ENCODE peak calls at places on chromosomes 1 and 21, in six cellular contexts. C is spleen, Q is K562, V is suprapubic skin, U is GM12892, E is breast epithelium. B is an unnamed sample.

GRCh38 chr1:205451202-205451601 is 4.6 kb downstream of the BLACAT1 start:
- DNase-seq in C (no peak), Q (no peak), V (no peak), U (no peak), E (no peak), B (no peak)

GRCh38 chr1:156074661-156075060 is 7.6 kb downstream of the MEX3A start:
- DNase-seq in C (no peak), Q (no peak), V (no peak), U (no peak), E (no peak), B (no peak)

GRCh38 chr1:46301406-46302090 is 1.9 kb downstream of the LRRC41 start:
- DNase-seq in C (no peak), Q (peak), V (peak), U (no peak), E (no peak), B (peak)

GRCh38 chr1:209797978-209798639 is 7.8 kb downstream of the IRF6 start:
- DNase-seq in C (no peak), Q (no peak), V (no peak), U (no peak), E (no peak), B (no peak)

GRCh38 chr21:33031562-33031961 is 5.8 kb downstream of the OLIG2 start:
- DNase-seq in C (no peak), Q (no peak), V (no peak), U (no peak), E (no peak), B (no peak)

GRCh38 chr1:39984951-39985350 is 30.0 kb downstream of the MFSD2A start:
- DNase-seq in C (no peak), Q (no peak), V (no peak), U (no peak), E (no peak), B (no peak)

GRCh38 chr1:239997515-239998311 is 94.0 kb upstream of the FMN2 start:
- DNase-seq in C (no peak), Q (no peak), V (no peak), U (no peak), E (no peak), B (no peak)

GRCh38 chr1:165218666-165219065 is 137.8 kb downstream of the LMX1A start:
- DNase-seq in C (no peak), Q (no peak), V (no peak), U (no peak), E (no peak), B (no peak)

GRCh38 chr1:223001653-223002634 is 141.1 kb downstream of the TLR5 start:
- DNase-seq in C (no peak), Q (no peak), V (no peak), U (no peak), E (no peak), B (no peak)

GRCh38 chr1:83857108-83857507 is 141.8 kb downstream of the TTLL7 start:
- DNase-seq in C (no peak), Q (no peak), V (no peak), U (no peak), E (no peak), B (no peak)

GRCh38 chr1:170494369-170494768 is 37.6 kb upstream of the GORAB start:
- DNase-seq in C (no peak), Q (no peak), V (no peak), U (no peak), E (no peak), B (no peak)

GRCh38 chr1:8437286-8437685 is 119.4 kb downstream of the SLC45A1 start:
- DNase-seq in C (no peak), Q (no peak), V (no peak), U (no peak), E (no peak), B (no peak)

GRCh38 chr1:231340328-231341013 is 2.4 kb downstream of the SPRTN start:
- DNase-seq in C (no peak), Q (no peak), V (no peak), U (no peak), E (no peak), B (no peak)

GRCh38 chr1:171801395-171801990 is 20.0 kb downstream of the METTL13 start:
- DNase-seq in C (no peak), Q (peak), V (no peak), U (no peak), E (no peak), B (no peak)

GRCh38 chr1:25572708-25573590 is 29.5 kb downstream of the LDLRAP1 start:
- DNase-seq in C (no peak), Q (peak), V (no peak), U (peak), E (peak), B (peak)

GRCh38 chr1:25572107-25572506 is 28.7 kb downstream of the LDLRAP1 start:
- DNase-seq in C (no peak), Q (no peak), V (no peak), U (no peak), E (no peak), B (no peak)

GRCh38 chr1:25575191-25575590 is 31.8 kb downstream of the LDLRAP1 start:
- DNase-seq in C (no peak), Q (no peak), V (no peak), U (no peak), E (no peak), B (no peak)

GRCh38 chr1:25573961-25574360 is 30.6 kb downstream of the LDLRAP1 start:
- DNase-seq in C (no peak), Q (no peak), V (no peak), U (no peak), E (no peak), B (no peak)

DNA sequence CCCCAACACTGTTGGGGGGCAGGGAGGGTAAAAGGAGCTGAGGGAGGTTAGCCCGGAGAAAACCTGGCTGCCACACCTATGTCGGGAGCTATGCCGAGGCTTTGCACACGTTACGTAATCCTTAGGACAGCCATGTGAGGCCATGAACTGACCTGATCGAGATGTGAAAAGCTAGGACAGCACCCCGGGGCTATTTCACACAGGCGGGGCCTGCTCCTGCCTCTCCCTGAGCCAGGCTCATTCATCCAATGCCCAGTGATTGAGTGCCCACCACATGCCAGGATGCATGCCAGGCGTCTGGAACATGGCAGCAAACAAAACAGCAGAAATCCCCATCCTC is 30.2 kb downstream of the LDLRAP1 start:
- DNase-seq in C (no peak), Q (no peak), V (no peak), U (no peak), E (peak), B (no peak)
- TF ChIP-seq POLR2AphosphoS5 in C (peak), Q (no peak), V (no peak), U (no peak), E (no peak), B (no peak)

DNA sequence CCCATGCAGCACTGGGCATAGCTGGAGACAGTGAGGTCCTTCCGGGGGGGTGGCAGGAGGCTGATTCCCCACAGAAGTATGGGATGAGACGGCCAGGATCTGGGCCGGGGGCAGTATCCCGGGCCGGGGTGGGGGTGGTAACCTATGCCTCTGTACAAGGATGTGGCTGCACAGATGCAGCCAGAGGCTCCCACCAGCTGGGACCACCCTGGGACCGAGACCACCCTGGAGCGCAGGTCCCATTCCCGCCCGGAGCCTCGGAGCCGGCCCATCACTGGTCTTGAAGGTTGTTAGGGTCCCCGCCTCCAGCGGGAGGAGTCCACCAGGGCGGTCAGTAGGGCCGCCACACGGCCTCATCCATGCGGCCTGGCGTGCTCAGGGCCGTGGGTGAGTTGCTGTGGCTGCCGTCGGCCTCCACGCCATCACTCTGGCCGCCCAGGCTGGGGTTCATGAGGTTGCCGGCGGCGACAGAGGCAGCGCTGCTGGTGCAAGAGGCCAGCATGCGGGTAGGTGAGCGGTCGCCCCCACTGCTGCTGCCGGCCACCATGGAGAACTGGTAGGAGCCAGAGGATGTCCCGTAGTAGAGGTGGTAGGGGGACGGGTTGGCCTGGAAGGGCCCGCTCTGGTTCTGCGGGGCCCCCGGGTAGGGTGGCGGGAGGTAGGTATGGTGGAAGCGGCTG is 28.1 kb downstream of the RUNX3 start:
- DNase-seq in C (no peak), Q (no peak), V (peak), U (peak), E (peak), B (peak)
- TF ChIP-seq POLR2A in C (no peak), Q (no peak), V (no peak), U (no peak), E (no peak), B (no peak)

GRCh38 chr1:200906491-200906890 is 11.8 kb downstream of the INAVA start:
- DNase-seq in C (peak), Q (no peak), V (no peak), U (no peak), E (no peak), B (no peak)

GRCh38 chr1:200909071-200909470 is 14.4 kb downstream of the INAVA start:
- DNase-seq in C (peak), Q (no peak), V (no peak), U (no peak), E (no peak), B (no peak)

GRCh38 chr1:200909757-200910239 is 15.1 kb downstream of the INAVA start:
- DNase-seq in C (no peak), Q (no peak), V (no peak), U (no peak), E (no peak), B (no peak)

GRCh38 chr1:200907611-200908097 is 13.0 kb downstream of the INAVA start:
- DNase-seq in C (peak), Q (no peak), V (no peak), U (no peak), E (no peak), B (no peak)

DNA sequence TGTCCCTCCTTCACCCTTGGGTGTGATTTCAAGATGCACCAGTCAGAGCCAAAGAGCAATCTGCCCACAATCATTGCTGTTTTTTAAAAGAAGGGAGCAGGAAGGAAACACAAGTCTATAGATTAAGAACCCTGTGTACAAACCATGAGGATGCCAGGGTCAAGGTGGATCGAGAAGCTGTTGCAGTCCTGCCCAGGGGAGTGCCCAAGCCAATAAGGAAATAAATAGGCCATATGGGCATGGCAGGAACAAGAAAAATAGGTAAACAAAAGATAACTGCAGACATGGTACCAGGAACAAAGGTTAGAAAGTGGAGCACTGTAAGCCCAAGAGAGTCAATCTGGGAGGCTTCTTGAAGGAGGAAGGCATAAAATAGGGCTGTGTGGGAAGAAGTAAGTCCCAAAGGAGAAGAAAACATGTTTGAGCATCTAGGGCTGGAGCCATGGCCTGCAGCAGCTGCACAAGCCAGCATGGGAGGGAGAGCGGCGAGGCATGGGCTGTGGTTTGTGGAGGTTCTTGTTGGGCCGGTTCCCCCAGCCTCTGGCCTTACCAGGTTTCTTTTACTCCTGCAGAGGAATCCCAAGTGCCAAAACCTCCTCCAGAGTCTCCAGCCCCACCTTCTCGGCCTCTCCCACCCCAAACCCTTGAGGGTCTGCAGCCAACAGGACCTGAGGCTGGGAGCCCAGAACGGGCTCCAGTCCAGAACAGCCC is 13.6 kb downstream of the INAVA start:
- DNase-seq in C (peak), Q (no peak), V (no peak), U (no peak), E (peak), B (no peak)
- TF ChIP-seq POLR2AphosphoS5 in C (no peak), Q (no peak), V (no peak), U (no peak), E (no peak), B (peak)

DNA sequence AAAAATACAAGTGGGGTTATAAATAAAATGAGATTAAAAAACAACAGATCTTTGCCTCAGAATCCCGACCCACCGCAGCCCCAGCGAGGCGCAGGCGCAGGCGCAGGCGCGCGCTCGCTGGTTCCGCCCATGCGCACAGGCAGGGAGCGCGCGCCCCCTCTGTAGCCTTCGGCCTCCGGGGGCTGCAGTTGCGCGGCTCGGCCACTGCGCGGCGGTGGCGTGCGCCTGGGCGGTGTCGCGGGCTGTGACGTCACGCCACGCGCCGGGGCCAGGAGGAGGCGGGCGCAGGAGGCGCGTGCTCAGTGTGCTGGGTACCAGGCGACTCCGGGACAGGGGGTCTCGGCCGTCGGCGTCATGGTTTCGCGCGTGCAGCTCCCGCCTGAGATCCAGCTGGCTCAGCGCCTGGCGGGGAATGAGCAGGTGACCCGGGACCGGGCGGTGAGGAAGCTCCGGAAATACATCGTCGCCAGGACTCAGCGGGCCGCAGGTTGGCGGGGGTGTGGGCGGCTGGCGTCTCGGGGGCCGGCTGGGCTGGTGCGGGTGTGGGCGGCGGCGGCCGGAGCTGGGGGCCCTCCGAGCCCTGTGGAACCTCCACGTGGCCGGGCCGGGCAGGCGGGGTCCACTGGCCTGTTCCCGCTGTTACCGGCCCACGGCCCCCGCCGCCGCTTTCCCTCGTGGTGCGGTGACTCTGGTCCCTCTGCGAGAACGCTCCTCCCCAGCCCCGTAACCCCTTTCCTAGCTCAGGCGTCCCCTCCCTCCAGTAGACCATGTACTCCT is at the start of gene RRP1:
- DNase-seq in C (peak), Q (peak), V (peak), U (peak), E (peak), B (peak)
- TF ChIP-seq POLR2A in C (peak), Q (peak), V (peak), U (peak), E (peak), B (no peak)

GRCh38 chr1:98797506-98797905 is 136.0 kb downstream of the SNX7 start:
- DNase-seq in C (no peak), Q (no peak), V (no peak), U (no peak), E (no peak), B (no peak)

GRCh38 chr1:98793136-98793535 is 131.6 kb downstream of the SNX7 start:
- DNase-seq in C (no peak), Q (no peak), V (no peak), U (no peak), E (no peak), B (no peak)

GRCh38 chr1:98794196-98794886 is 132.8 kb downstream of the SNX7 start:
- DNase-seq in C (no peak), Q (peak), V (no peak), U (peak), E (no peak), B (no peak)

GRCh38 chr1:98792123-98792522 is 130.6 kb downstream of the SNX7 start:
- DNase-seq in C (no peak), Q (no peak), V (no peak), U (no peak), E (no peak), B (no peak)

GRCh38 chr1:98796049-98796448 is 134.5 kb downstream of the SNX7 start:
- DNase-seq in C (no peak), Q (no peak), V (no peak), U (no peak), E (no peak), B (no peak)
- TF ChIP-seq POLR2AphosphoS5 in C (no peak), Q (no peak), V (no peak), U (no peak), E (no peak), B (no peak)

DNA sequence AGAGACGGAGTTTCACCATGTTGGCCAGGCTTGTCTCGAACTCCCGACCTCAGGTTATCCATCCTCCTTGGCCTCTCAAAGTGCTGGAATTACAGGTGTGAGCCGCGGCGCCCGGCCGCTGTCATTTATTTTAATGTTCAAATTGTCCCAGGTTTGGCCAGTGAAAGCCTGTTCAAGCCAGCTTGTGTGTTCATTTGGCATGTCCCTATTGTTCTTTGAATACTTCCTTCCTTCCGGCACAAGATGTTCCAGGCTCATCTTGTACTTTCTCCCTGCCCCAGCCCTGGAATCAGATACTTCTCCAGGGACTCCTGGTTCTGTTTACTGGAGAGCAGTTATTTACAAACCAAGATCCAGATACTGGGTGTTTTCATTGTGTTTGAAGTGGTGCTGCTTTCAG is 37.0 kb downstream of the ZBTB8B start:
- DNase-seq in C (no peak), Q (no peak), V (no peak), U (no peak), E (peak), B (no peak)
- TF ChIP-seq POLR2A in C (no peak), Q (no peak), V (no peak), U (no peak), E (no peak), B (no peak)

GRCh38 chr1:91884459-91885290 is 1.3 kb downstream of the TGFBR3 start:
- DNase-seq in C (peak), Q (no peak), V (no peak), U (no peak), E (no peak), B (peak)
- TF ChIP-seq POLR2AphosphoS5 in C (no peak), Q (no peak), V (no peak), U (no peak), E (no peak), B (no peak)

DNA sequence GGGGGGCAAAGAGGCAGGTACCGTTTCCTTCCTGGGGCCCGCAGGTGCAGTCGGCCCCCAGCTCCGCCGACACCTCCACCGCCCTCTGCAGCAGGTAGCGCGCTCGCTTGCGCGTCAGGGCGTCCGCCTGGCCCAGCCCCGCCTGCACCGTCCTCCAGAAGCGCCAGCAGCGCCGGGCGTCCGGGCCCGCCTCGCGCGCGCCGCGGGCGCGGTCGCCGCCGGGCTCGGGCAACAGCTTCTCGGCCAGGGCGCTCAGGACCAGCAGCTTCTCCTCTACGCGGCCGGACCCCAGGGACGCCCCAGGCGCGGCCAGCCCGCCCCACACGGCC is 863 bp downstream of the TARBP1 start:
- DNase-seq in C (peak), Q (peak), V (no peak), U (peak), E (peak), B (peak)
- TF ChIP-seq POLR2A in C (peak), Q (no peak), V (peak), U (peak), E (no peak), B (no peak)